ENCODE peak calls at places on chromosomes 6 and 20, in five cellular contexts. Y is breast epithelium, R is fibroblast of villous mesenchyme, G is lung, L is fibroblast of pulmonary artery. K is an unnamed sample.

GRCh38 chr6:145092554-145092953 is 642.8 kb downstream of the EPM2A start:
- DNase-seq in Y (no peak), R (no peak), G (no peak), L (no peak), K (no peak)

GRCh38 chr6:155125916-155126315 is 130.8 kb downstream of the TIAM2 start:
- DNase-seq in Y (no peak), R (peak), G (no peak), L (no peak), K (peak)

GRCh38 chr6:30258204-30258603 is 45.0 kb upstream of the TRIM26 start:
- DNase-seq in Y (no peak), R (no peak), G (no peak), L (no peak), K (no peak)

GRCh38 chr6:14695579-14695978 is 550.3 kb upstream of the JARID2 start:
- DNase-seq in Y (no peak), R (no peak), G (no peak), L (no peak), K (no peak)

GRCh38 chr20:12113468-12114371 is 196.0 kb downstream of the BTBD3 start:
- DNase-seq in Y (peak), R (peak), G (no peak), L (peak), K (peak)

GRCh38 chr6:132973556-132973993 is 159.2 kb downstream of the RPS12 start:
- DNase-seq in Y (no peak), R (no peak), G (no peak), L (no peak), K (no peak)

GRCh38 chr6:78611886-78612480 is 255.4 kb upstream of the IRAK1BP1 start:
- DNase-seq in Y (no peak), R (peak), G (no peak), L (peak), K (peak)

GRCh38 chr6:111997078-111997862 is 56.6 kb upstream of the CCN6 start:
- DNase-seq in Y (peak), R (peak), G (peak), L (peak), K (peak)

GRCh38 chr6:167932468-167933276 is 64.8 kb upstream of the KIF25 start:
- DNase-seq in Y (peak), R (peak), G (no peak), L (no peak), K (no peak)

GRCh38 chr6:132749111-132749510 is 8.6 kb downstream of the VNN2 start:
- DNase-seq in Y (no peak), R (peak), G (no peak), L (peak), K (no peak)

GRCh38 chr6:14366880-14367279 is 249.3 kb downstream of the CD83 start:
- DNase-seq in Y (no peak), R (no peak), G (no peak), L (no peak), K (no peak)

GRCh38 chr6:167797871-167798265 is 28.8 kb upstream of the AFDN start:
- DNase-seq in Y (no peak), R (no peak), G (no peak), L (no peak), K (no peak)

DNA sequence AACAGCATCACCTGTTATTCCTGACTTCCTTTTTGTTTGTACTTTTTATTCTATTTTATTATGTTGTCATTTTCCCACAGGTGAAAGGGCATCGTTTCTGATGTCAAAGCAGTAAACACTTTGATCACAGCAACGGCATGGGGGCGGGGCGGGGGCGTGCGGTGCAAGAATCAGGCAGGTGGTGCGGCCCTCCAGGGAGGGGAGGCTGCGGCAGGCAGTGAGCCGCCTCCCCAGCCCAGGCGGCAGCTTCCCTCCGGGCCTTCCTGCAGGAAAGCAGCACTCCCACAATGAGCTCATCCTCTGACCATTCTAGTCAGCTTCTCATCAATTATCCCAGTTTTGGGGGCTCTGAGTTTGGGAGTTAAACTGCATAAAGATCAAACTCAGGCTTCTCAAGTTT is 608.3 kb upstream of the AGPAT4 start:
- DNase-seq in Y (no peak), R (no peak), G (no peak), L (no peak), K (no peak)
- H3K4me3 ChIP-seq in Y (no peak), R (no peak), G (no peak), L (no peak), K (no peak)

DNA sequence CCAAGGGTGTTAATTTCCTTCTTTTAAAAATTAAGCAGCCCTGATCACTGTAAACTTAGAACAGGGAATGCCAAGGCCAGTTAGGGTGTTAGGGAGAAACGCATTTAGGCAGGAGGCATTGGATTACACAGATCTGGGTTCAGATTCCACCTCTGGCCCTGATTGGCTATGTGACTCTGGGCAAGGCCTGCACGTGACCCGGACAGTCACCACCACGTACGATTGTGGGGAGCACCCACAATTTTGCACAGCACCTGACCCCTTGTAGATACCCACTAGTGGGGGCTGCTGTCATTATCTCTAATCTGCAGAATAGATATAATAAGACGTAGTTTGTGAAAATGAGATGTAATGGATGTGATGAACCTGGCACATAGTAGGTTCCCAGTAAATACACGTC is 59.5 kb upstream of the ZNFX1 start:
- DNase-seq in Y (no peak), R (no peak), G (no peak), L (no peak), K (no peak)
- H3K4me3 ChIP-seq in Y (no peak), R (no peak), G (no peak), L (no peak), K (no peak)

DNA sequence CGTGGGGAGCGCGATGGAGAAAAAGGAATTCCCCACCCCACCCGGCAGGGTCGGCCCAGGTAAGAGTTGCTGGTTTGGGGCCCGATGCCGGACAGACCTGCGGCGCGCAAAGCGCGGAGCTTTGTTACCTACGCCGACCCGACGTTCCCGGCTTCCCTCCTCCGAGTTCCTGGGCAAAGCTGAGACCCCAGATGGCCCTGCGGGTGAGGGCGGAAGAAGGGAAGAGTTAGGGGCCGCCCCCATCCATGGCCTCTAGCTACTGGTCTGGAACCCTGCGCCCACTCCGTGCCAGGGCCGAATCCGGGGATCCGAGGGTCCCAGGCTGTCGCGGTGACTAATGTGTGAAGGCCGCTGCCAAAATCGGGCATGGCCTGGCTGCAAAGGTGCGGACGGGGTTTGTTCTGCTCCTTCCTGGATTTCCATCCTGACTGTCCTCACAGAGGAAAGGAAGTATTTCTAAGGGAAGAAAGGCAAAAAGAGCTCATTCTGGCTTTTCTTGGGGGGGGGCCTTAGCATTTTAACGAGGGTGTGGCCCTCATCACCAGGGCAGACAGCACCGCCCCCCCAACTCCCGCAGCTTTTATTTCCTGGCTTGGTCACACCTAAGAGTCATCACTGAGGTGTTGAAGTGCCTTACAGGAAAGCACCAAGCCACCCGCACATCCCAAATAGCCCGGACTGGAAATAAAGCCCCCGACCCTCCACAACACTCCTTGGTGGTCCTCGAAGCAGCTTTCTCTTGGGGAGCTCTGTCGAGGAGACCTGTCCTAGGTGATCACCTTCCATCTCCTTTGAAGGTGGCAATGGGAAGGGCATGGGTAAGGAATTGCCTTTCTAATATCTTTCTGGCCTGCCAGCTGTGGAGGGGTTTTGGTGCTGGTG is 1.1 kb downstream of the PTK7 start:
- DNase-seq in Y (peak), R (peak), G (peak), L (peak), K (peak)
- H3K4me3 ChIP-seq in Y (peak), R (peak), G (peak), L (peak), K (peak)

DNA sequence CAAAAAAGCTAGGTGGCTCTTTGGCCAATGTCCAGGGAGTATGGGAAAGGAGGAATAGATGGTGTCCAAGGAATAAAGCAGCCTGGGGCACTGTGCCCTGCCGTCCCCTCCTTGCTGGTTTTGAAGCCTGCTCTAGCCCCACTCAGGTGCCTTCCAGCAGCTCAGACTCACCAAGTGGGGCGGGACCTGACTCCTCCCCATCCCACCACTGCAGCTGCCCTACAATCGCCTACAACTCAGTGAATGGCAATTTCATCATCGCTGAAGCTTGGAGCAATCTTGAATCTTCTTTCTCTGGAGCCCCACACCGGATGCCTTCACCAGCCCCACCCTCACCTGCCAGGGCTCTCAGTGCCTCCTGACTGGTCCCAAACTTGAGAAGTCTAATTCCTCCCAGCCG is 56.4 kb upstream of the NXT1 start:
- DNase-seq in Y (no peak), R (no peak), G (no peak), L (no peak), K (no peak)
- H3K4me3 ChIP-seq in Y (no peak), R (no peak), G (no peak), L (no peak), K (no peak)

GRCh38 chr6:151148111-151148510 is 91.7 kb upstream of the AKAP12 start:
- DNase-seq in Y (no peak), R (no peak), G (no peak), L (no peak), K (peak)
- H3K4me3 ChIP-seq in Y (no peak), R (no peak), G (no peak), L (no peak), K (no peak)

GRCh38 chr6:41637179-41638001 is 878 bp upstream of the MDFI start:
- DNase-seq in Y (peak), R (no peak), G (no peak), L (no peak), K (no peak)

GRCh38 chr6:41633235-41633634 is 5.0 kb upstream of the MDFI start:
- DNase-seq in Y (no peak), R (no peak), G (no peak), L (no peak), K (no peak)

GRCh38 chr6:41636803-41637178 is 1.5 kb upstream of the MDFI start:
- DNase-seq in Y (peak), R (no peak), G (no peak), L (peak), K (no peak)

GRCh38 chr6:41635365-41635764 is 2.9 kb upstream of the MDFI start:
- DNase-seq in Y (no peak), R (no peak), G (no peak), L (no peak), K (no peak)

DNA sequence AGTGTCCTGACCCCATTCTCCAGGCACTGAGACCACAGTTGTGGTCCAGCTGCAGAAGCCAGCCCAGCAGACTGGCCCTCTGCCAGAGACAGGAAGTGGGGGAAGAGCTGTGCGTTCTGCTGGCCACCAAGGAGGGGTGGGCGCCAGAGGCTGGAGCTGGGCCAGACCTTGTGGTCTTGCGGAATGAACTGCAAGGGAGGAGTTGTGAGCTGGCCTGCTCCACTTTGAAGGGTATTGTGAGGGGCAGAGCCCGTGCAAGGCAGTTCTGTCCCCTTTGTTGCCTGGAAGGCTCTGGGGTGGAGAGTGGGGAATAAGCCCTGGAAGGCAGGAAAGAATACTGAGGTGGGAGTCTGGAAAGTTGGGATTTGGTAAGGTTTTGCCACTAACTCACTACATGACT is 3.6 kb upstream of the MDFI start:
- DNase-seq in Y (no peak), R (peak), G (no peak), L (peak), K (no peak)
- H3K4me3 ChIP-seq in Y (no peak), R (no peak), G (no peak), L (no peak), K (no peak)

GRCh38 chr20:63057133-63058117 is 50.7 kb upstream of the BHLHE23 start:
- DNase-seq in Y (no peak), R (no peak), G (no peak), L (peak), K (peak)

GRCh38 chr20:63058696-63059335 is 52.1 kb upstream of the BHLHE23 start:
- DNase-seq in Y (no peak), R (no peak), G (no peak), L (no peak), K (no peak)

GRCh38 chr20:63055575-63056235 is 48.9 kb upstream of the BHLHE23 start:
- DNase-seq in Y (no peak), R (no peak), G (no peak), L (no peak), K (no peak)

GRCh38 chr20:63054695-63055240 is 48.0 kb upstream of the BHLHE23 start:
- DNase-seq in Y (no peak), R (no peak), G (no peak), L (no peak), K (no peak)

GRCh38 chr20:63056236-63057132 is 49.7 kb upstream of the BHLHE23 start:
- DNase-seq in Y (no peak), R (no peak), G (no peak), L (peak), K (peak)
- H3K4me3 ChIP-seq in Y (peak), R (no peak), G (no peak), L (no peak), K (no peak)